ENCODE peak calls at places on chromosomes 13 and 19, in ten cellular contexts. I, Y, M, O, K, Z, V, C, E and Q are unnamed samples. For H3K4me1, the result is how much of the 10 kb centered on the place peaks cover.

GRCh38 chr19:38049105-38049649 is 142.2 kb downstream of the SIPA1L3 start:
- DNase-seq in I (peak), Y (no peak), M (no peak), O (no peak), K (no peak), Z (no peak), V (no peak), C (no peak), E (no peak), Q (no peak)

GRCh38 chr13:100854091-100854490 is 179.5 kb upstream of the TMTC4 start:
- DNase-seq in I (no peak), Y (no peak), M (peak), O (no peak), K (no peak), Z (no peak), V (no peak), C (no peak), E (no peak), Q (no peak)

GRCh38 chr13:31121327-31122140 is 40.2 kb downstream of the HSPH1 start:
- DNase-seq in I (no peak), Y (no peak), M (no peak), O (no peak), K (no peak), Z (no peak), V (no peak), C (no peak), E (no peak), Q (no peak)

GRCh38 chr19:4986471-4986888 is 17.6 kb downstream of the KDM4B start:
- DNase-seq in I (no peak), Y (no peak), M (no peak), O (no peak), K (no peak), Z (no peak), V (no peak), C (no peak), E (peak), Q (no peak)

GRCh38 chr19:17136026-17136425 is 60.4 kb downstream of the MYO9B start:
- DNase-seq in I (no peak), Y (no peak), M (no peak), O (no peak), K (no peak), Z (no peak), V (no peak), C (no peak), E (no peak), Q (no peak)

GRCh38 chr13:48126944-48127814 is 32.3 kb upstream of the MED4 start:
- DNase-seq in I (peak), Y (peak), M (peak), O (no peak), K (peak), Z (peak), V (peak), C (peak), E (peak), Q (peak)

GRCh38 chr19:36009220-36009619 is 607 bp upstream of the SYNE4 start:
- DNase-seq in I (peak), Y (peak), M (peak), O (peak), K (peak), Z (peak), V (peak), C (no peak), E (peak), Q (peak)

GRCh38 chr19:8519388-8519787 is 5.4 kb upstream of the ZNF414 start:
- DNase-seq in I (no peak), Y (no peak), M (no peak), O (no peak), K (no peak), Z (no peak), V (no peak), C (no peak), E (no peak), Q (no peak)

DNA sequence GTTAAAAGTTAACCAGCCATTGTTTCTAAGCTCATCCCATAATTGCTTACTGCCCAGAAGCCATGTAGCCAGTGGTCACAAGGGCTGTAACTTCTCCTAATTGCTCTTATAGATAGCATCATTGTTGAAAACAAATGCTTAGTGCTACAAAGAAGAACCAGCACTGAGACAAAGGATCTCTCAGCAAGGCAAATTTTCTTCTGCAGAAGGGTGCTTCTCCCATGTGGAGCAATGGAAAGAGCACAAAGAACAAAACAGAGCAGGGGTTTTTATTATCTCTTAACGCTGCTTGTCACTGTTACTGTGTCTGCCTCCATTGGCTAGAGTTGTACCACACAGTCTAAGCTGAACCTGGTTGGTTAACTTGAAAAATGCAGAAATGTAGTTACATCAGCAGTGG is 1036.8 kb downstream of the UQCRFS1 start:
- DNase-seq in I (no peak), Y (no peak), M (no peak), O (no peak), K (no peak), Z (no peak), V (no peak), C (no peak), E (no peak), Q (no peak)
- H3K27ac ChIP-seq in I (no peak), Y (no peak), M (no peak), O (no peak), K (no peak), Z (no peak), V (no peak), C (no peak), E (no peak), Q (no peak)

GRCh38 chr13:109776575-109776974 is 9.8 kb downstream of the IRS2 start:
- DNase-seq in I (no peak), Y (peak), M (no peak), O (no peak), K (no peak), Z (no peak), V (peak), C (no peak), E (no peak), Q (no peak)
- H3K4me1 ChIP-seq in I (half or more), Y (half or more), M (under half), O (half or more), K (half or more), Z (under half), V (under half), C (under half), E (under half), Q (under half)

DNA sequence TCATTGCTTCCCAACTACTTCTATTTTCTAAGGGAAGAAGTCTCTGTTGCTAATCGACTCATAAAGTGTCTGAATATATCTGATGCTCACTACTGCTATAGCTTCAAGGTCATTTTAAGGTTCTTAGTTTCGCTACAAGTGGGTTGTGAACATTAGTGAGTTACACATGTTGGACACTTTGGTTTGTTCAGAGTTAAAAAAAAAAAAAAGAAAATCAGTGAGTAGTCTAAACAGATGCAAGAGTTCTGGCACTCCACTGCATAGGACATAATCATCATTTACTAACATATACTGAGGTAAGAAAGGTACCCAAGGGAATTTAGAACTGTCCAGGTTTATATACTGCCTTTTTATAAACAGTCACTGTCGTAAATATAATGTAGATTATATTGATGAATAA is 108.8 kb downstream of the KLF12 start:
- DNase-seq in I (no peak), Y (no peak), M (no peak), O (no peak), K (no peak), Z (no peak), V (no peak), C (no peak), E (no peak), Q (no peak)
- H3K4me3 ChIP-seq in I (no peak), Y (no peak), M (no peak), O (no peak), K (no peak), Z (no peak), V (no peak), C (no peak), E (no peak), Q (no peak)

GRCh38 chr19:2455481-2456300 is 1.1 kb downstream of the LMNB2 start:
- DNase-seq in I (peak), Y (no peak), M (no peak), O (peak), K (peak), Z (no peak), V (no peak), C (no peak), E (no peak), Q (no peak)

GRCh38 chr19:2454199-2454961 is 2.4 kb downstream of the LMNB2 start:
- DNase-seq in I (no peak), Y (no peak), M (no peak), O (no peak), K (no peak), Z (no peak), V (no peak), C (no peak), E (no peak), Q (no peak)

GRCh38 chr19:2451741-2452140 is 5.0 kb downstream of the LMNB2 start:
- DNase-seq in I (no peak), Y (no peak), M (no peak), O (no peak), K (no peak), Z (no peak), V (no peak), C (no peak), E (no peak), Q (no peak)

GRCh38 chr19:2454962-2455409 is 1.8 kb downstream of the LMNB2 start:
- DNase-seq in I (no peak), Y (no peak), M (no peak), O (no peak), K (no peak), Z (no peak), V (no peak), C (no peak), E (no peak), Q (no peak)

DNA sequence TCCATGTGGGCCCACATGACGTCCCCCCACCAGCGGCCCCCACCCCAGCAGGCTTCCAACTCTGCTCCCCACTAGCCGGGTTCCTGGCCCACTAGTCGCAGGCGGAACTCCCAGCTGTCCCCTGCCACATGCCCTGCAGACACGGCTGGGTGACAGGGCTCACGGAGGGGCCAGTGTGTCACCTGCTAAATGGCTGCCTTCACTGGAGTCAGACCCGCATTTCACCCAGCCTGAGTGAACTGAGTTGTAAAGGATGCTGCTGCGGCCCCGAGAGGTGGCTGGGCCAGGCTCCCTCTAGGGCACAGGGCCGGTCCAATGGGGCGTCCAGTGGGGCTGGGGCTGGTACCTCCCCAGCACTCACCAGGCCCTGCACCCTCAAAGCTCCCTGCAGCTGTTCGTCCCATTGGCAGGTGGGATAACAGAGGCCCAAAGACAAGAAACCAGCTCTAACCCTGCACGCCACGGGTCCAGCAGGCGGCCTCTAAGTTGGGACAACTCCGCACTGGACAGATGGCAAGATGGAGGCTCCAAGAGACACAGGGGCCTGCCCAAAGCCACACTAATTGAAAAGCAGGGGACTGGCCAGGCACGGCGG is 3.2 kb downstream of the LMNB2 start:
- DNase-seq in I (no peak), Y (no peak), M (no peak), O (no peak), K (no peak), Z (no peak), V (no peak), C (no peak), E (no peak), Q (no peak)
- H3K27ac ChIP-seq in I (no peak), Y (no peak), M (no peak), O (no peak), K (no peak), Z (no peak), V (no peak), C (no peak), E (no peak), Q (no peak)

DNA sequence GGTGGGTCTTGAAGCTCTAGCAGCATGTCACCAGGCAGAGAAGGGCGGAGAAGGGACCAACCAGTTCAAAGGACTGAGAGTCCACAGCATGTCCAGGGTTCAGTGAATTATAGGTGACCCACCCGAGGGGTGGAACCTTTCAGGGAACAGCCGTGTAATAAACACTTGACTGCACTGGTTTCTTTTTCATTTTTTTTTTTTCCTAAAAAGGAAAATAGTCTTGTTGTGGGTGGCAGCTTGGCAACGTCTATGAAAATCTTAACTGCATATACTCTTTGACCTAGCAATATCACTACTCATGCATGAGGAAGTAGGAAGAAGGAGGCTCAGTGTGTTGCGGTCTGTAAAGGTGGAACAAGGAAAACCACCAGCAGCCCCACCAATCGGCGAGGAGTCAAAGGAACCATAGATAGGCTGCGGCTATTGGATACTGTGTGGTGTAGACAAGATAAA is 13.0 kb upstream of the MYH14 start:
- DNase-seq in I (no peak), Y (no peak), M (no peak), O (no peak), K (no peak), Z (no peak), V (no peak), C (no peak), E (no peak), Q (no peak)
- H3K4me1 ChIP-seq in I (under half), Y (under half), M (under half), O (under half), K (under half), Z (under half), V (under half), C (under half), E (under half), Q (under half)

GRCh38 chr13:114118763-114119123 is 13.7 kb downstream of the RASA3 start:
- DNase-seq in I (no peak), Y (peak), M (no peak), O (no peak), K (no peak), Z (no peak), V (peak), C (no peak), E (peak), Q (no peak)

GRCh38 chr13:114116734-114117133 is 15.7 kb downstream of the RASA3 start:
- DNase-seq in I (no peak), Y (no peak), M (no peak), O (peak), K (no peak), Z (peak), V (no peak), C (no peak), E (no peak), Q (peak)

GRCh38 chr13:114115796-114116195 is 16.6 kb downstream of the RASA3 start:
- DNase-seq in I (no peak), Y (no peak), M (no peak), O (peak), K (peak), Z (peak), V (no peak), C (no peak), E (no peak), Q (peak)

GRCh38 chr13:114119196-114119595 is 13.2 kb downstream of the RASA3 start:
- DNase-seq in I (no peak), Y (peak), M (peak), O (no peak), K (peak), Z (no peak), V (peak), C (no peak), E (peak), Q (no peak)

GRCh38 chr13:114118086-114118762 is 14.2 kb downstream of the RASA3 start:
- DNase-seq in I (no peak), Y (no peak), M (no peak), O (no peak), K (no peak), Z (no peak), V (no peak), C (no peak), E (peak), Q (no peak)
- H3K4me3 ChIP-seq in I (no peak), Y (no peak), M (no peak), O (no peak), K (no peak), Z (no peak), V (peak), C (peak), E (no peak), Q (no peak)

GRCh38 chr19:48796468-48797083 is 14.3 kb downstream of the BCAT2 start:
- DNase-seq in I (no peak), Y (no peak), M (no peak), O (no peak), K (no peak), Z (no peak), V (no peak), C (no peak), E (no peak), Q (no peak)
- H3K27ac ChIP-seq in I (no peak), Y (no peak), M (peak), O (no peak), K (no peak), Z (peak), V (no peak), C (peak), E (peak), Q (peak)

DNA sequence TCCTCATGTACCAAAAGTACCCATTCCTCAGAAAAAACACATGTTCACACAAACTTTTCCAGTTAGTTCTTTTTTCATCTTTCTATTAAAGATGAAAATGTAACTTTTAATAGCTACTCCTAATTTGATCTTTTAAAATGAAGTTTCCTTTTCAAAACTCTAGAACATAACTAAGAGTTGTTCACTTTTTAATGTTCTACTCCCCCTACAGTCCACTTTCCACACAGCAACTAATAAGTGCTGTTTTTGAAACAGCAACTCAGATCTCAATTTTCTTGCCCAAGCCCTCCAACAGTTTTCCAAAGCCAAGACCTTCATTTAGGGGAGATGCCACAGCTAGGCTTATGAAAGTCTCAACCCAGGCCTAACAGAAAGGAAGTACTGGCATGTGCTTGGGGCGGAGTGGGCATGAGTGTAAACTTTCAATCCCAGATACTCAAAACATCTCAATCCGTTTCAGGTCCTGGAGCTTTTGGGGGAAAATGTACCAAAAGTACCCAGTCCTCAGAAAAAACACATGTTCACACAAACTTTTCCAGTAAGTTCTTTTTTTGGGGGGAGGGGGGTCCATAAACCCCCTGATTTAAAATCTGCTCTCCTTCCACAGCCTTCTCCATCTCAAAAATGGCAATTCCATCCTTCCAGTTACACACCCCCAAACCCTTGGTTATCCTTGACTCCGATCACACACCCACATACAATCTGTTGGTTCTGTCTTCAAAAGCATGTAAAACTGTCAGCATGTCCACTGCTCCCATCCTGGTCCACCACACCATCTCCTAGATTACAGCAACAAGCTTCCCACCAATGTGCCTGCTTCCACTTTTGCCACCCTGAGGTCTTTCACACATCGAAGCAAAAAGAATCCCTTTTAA is 2.0 kb downstream of the FBL start:
- DNase-seq in I (peak), Y (peak), M (peak), O (no peak), K (no peak), Z (no peak), V (peak), C (no peak), E (no peak), Q (no peak)
- H3K4me1 ChIP-seq in I (under half), Y (under half), M (under half), O (under half), K (under half), Z (under half), V (under half), C (under half), E (under half), Q (under half)

GRCh38 chr19:51163257-51163656 is 21.2 kb downstream of the SIGLEC7 start:
- DNase-seq in I (no peak), Y (no peak), M (no peak), O (no peak), K (no peak), Z (no peak), V (no peak), C (no peak), E (no peak), Q (no peak)

GRCh38 chr19:51172223-51172622 is 30.1 kb downstream of the SIGLEC7 start:
- DNase-seq in I (no peak), Y (no peak), M (no peak), O (no peak), K (no peak), Z (no peak), V (no peak), C (no peak), E (no peak), Q (no peak)

GRCh38 chr19:51164215-51164614 is 22.1 kb downstream of the SIGLEC7 start:
- DNase-seq in I (no peak), Y (no peak), M (no peak), O (no peak), K (no peak), Z (no peak), V (no peak), C (no peak), E (no peak), Q (no peak)

GRCh38 chr19:51166846-51167490 is 24.9 kb downstream of the SIGLEC7 start:
- DNase-seq in I (peak), Y (no peak), M (no peak), O (peak), K (no peak), Z (no peak), V (no peak), C (no peak), E (no peak), Q (no peak)

GRCh38 chr19:51168571-51169282 is 26.6 kb downstream of the SIGLEC7 start:
- DNase-seq in I (no peak), Y (no peak), M (no peak), O (no peak), K (no peak), Z (no peak), V (no peak), C (no peak), E (no peak), Q (no peak)
- H3K4me3 ChIP-seq in I (no peak), Y (no peak), M (no peak), O (no peak), K (no peak), Z (no peak), V (no peak), C (no peak), E (no peak), Q (no peak)